ENCODE peak calls at places on chromosomes 2 and 18, in seven cellular contexts. T is stimulated activated CD8-positive, alpha-beta memory T cell treated with anti-CD3 and anti-CD28 coated beads, Interleukin-12 subunit alpha, Interleukin-12 subunit beta, amount 100 ng/mL, for 1 hour; X is psoas muscle; K is cardiac fibroblast; O is activated T-helper 1 cell treated with anti-CD3 and anti-CD28 coated beads, Interleukin-12 subunit alpha, Interleukin-12 subunit beta, Interleukin-2, Interleukin-4 antibody, amounts not matched to agents 30 ng/mL and 10 ng/mL and 1 ng/mL, durations not matched to agents 14 hours and 24 hours and 36 hours; P is Calu3; N is AG08396. G is an unnamed sample.
A peak's percentile ranks its signal among the peaks of the same experiment; 100 is the strongest.

GRCh38 chr2:19893520-19894134 is 8.2 kb downstream of the TTC32 start:
- DNase-seq in X (no peak), O (no peak), P (no peak), T (no peak), N (no peak), K (no peak), G (no peak)

GRCh38 chr2:145199052-145199451 is 679.1 kb upstream of the ZEB2 start:
- DNase-seq in P (no peak), O (no peak), N (no peak), X (no peak), K (no peak), T (no peak), G (no peak)

GRCh38 chr2:222440670-222441422 is 16.5 kb downstream of the SGPP2 start:
- DNase-seq in P (peak; percentile 44), X (no peak), K (peak; percentile 74), N (peak; percentile 51), T (no peak), O (no peak), G (no peak)

GRCh38 chr2:11738589-11739436 is 7.6 kb upstream of the LPIN1 start:
- DNase-seq in P (peak; percentile 78), X (peak; percentile 95), T (no peak), N (peak; percentile 69), K (peak; percentile 93), O (no peak), G (no peak)

GRCh38 chr2:71850306-71850801 is 297.3 kb downstream of the CYP26B1 start:
- DNase-seq in O (no peak), P (no peak), T (no peak), K (no peak), N (no peak), X (no peak), G (no peak)

GRCh38 chr2:228048838-228049490 is 132.5 kb downstream of the SPHKAP start:
- DNase-seq in T (no peak), K (peak; percentile 70), N (peak; percentile 47), X (no peak), P (peak; percentile 66), O (no peak), G (no peak)

GRCh38 chr2:151423760-151424159 is 14.1 kb downstream of the RIF1 start:
- DNase-seq in K (no peak), O (no peak), X (no peak), P (no peak), N (no peak), T (no peak), G (no peak)

GRCh38 chr2:3476386-3477033 is 42.8 kb downstream of the ADI1 start:
- DNase-seq in N (no peak), T (no peak), K (peak; percentile 20), X (peak; percentile 59), O (no peak), P (no peak), G (no peak)

GRCh38 chr2:234162876-234163275 is 112.4 kb downstream of the SPP2 start:
- DNase-seq in K (no peak), X (no peak), O (no peak), P (no peak), T (no peak), N (no peak), G (no peak)

GRCh38 chr18:49658871-49659378 is 97.1 kb downstream of the LIPG start:
- DNase-seq in O (no peak), K (no peak), X (no peak), P (no peak), T (no peak), N (no peak), G (no peak)

GRCh38 chr2:95327861-95328260 is 30.7 kb downstream of the KCNIP3 start:
- DNase-seq in O (no peak), T (no peak), X (no peak), K (no peak), P (no peak), N (no peak), G (no peak)

GRCh38 chr2:112032615-112033457 is 22.2 kb upstream of the TMEM87B start:
- DNase-seq in N (no peak), K (peak; percentile 78), X (no peak), P (peak; percentile 74), T (no peak), O (no peak), G (no peak)

GRCh38 chr2:114534051-114534727 is 91.7 kb downstream of the DPP10 start:
- DNase-seq in T (no peak), O (no peak), K (peak; percentile 2), P (no peak), N (no peak), X (no peak), G (no peak)

G was measured in CMK.